ENCODE peak calls at places on chromosomes 16 and 17, in nine cellular contexts. B is GM23338, X is HCT116, A is SK-N-SH, L is GM23248, G is OCI-LY7, K is neural progenitor cell, R is PC-3, C is MM.1S. S is an unnamed sample.

GRCh38 chr16:2842340-2843000 is 12.4 kb downstream of the ZG16B start:
- DNase-seq in B (peak; percentile 94), X (peak; percentile 98), A (peak; percentile 55), L (peak; percentile 32), G (peak; percentile 50), K (peak; percentile 69), R (no peak), C (no peak), S (no peak)

GRCh38 chr16:35210681-35211433 is 1751.4 kb downstream of the TP53TG3F start:
- DNase-seq in B (no peak), X (no peak), A (no peak), L (no peak), G (no peak), K (no peak), R (no peak), C (no peak), S (no peak)

GRCh38 chr16:31333686-31334649 is 21.0 kb upstream of the ITGAX start:
- DNase-seq in B (peak; percentile 71), X (peak; percentile 52), A (peak; percentile 22), L (peak; percentile 24), G (peak; percentile 51), K (peak; percentile 43), R (peak; percentile 29), C (peak; percentile 15), S (peak; percentile 45)

GRCh38 chr16:3938843-3939624 is 58.5 kb upstream of the CREBBP start:
- DNase-seq in B (peak; percentile 90), X (no peak), A (peak; percentile 95), L (peak; percentile 67), G (peak; percentile 52), K (peak; percentile 89), R (peak; percentile 39), C (peak; percentile 29), S (peak; percentile 80)

GRCh38 chr17:18111330-18111971 is 2.9 kb downstream of the MYO15A start:
- DNase-seq in B (no peak), X (no peak), A (no peak), L (no peak), G (no peak), K (no peak), R (no peak), C (no peak), S (no peak)

GRCh38 chr16:27945233-27945975 is 118.1 kb downstream of the GSG1L start:
- DNase-seq in B (peak; percentile 35), X (no peak), A (peak; percentile 46), L (no peak), G (no peak), K (peak; percentile 28), R (no peak), C (no peak), S (no peak)

GRCh38 chr16:2195316-2196161 is 866 bp downstream of the CASKIN1 start:
- DNase-seq in B (peak; percentile 59), X (no peak), A (peak; percentile 70), L (no peak), G (no peak), K (peak; percentile 43), R (no peak), C (no peak), S (no peak)

GRCh38 chr17:31060814-31061550 is 33.8 kb upstream of the NF1 start:
- DNase-seq in B (no peak), X (no peak), A (no peak), L (no peak), G (no peak), K (no peak), R (no peak), C (peak; percentile 82), S (no peak)

GRCh38 chr17:77184474-77184873 is 43.7 kb downstream of the SEC14L1 start:
- DNase-seq in B (no peak), X (no peak), A (peak; percentile 54), L (peak; percentile 89), G (no peak), K (no peak), R (no peak), C (no peak), S (no peak)

GRCh38 chr17:57442914-57443571 is 186.7 kb downstream of the MSI2 start:
- DNase-seq in B (no peak), X (no peak), A (no peak), L (peak; percentile 62), G (peak; percentile 88), K (no peak), R (peak; percentile 39), C (no peak), S (no peak)

GRCh38 chr16:8850279-8850885 is 18.4 kb downstream of the CARHSP1 start:
- DNase-seq in B (no peak), X (no peak), A (peak; percentile 36), L (peak; percentile 92), G (no peak), K (no peak), R (peak; percentile 77), C (no peak), S (no peak)

GRCh38 chr17:17572010-17572785 is 19.3 kb downstream of the PEMT start:
- DNase-seq in B (no peak), X (no peak), A (no peak), L (no peak), G (no peak), K (no peak), R (no peak), C (no peak), S (no peak)

GRCh38 chr17:49567871-49568694 is 7.6 kb upstream of the NXPH3 start:
- DNase-seq in B (peak; percentile 88), X (peak; percentile 81), A (peak; percentile 92), L (peak; percentile 89), G (peak; percentile 83), K (peak; percentile 92), R (peak; percentile 93), C (peak; percentile 78), S (peak; percentile 90)

GRCh38 chr17:7263071-7263800 is 958 bp upstream of the CLDN7 start:
- DNase-seq in B (peak; percentile 97), X (peak; percentile 79), A (peak; percentile 43), L (no peak), G (no peak), K (peak; percentile 55), R (peak; percentile 69), C (no peak), S (peak; percentile 88)
- TF ChIP-seq EZH2phosphoT487 in B (no peak), X (no peak), A (no peak), L (no peak), G (no peak), K (no peak), R (no peak), C (no peak), S (no peak)

GRCh38 chr17:45333702-45334092 is 16.9 kb upstream of the MAP3K14 start:
- DNase-seq in B (no peak), X (no peak), A (no peak), L (no peak), G (no peak), K (no peak), R (no peak), C (no peak), S (no peak)

GRCh38 chr17:45335721-45336120 is 18.9 kb upstream of the MAP3K14 start:
- DNase-seq in B (no peak), X (no peak), A (no peak), L (no peak), G (no peak), K (no peak), R (no peak), C (no peak), S (no peak)

GRCh38 chr17:45334701-45335677 is 18.2 kb upstream of the MAP3K14 start:
- DNase-seq in B (no peak), X (no peak), A (no peak), L (no peak), G (no peak), K (no peak), R (no peak), C (no peak), S (no peak)

GRCh38 chr17:45332989-45333701 is 16.3 kb upstream of the MAP3K14 start:
- DNase-seq in B (no peak), X (no peak), A (no peak), L (peak; percentile 43), G (peak; percentile 69), K (no peak), R (peak; percentile 31), C (no peak), S (no peak)

GRCh38 chr17:45334231-45334630 is 17.4 kb upstream of the MAP3K14 start:
- DNase-seq in B (no peak), X (no peak), A (no peak), L (no peak), G (peak; percentile 65), K (no peak), R (no peak), C (no peak), S (no peak)
- H3K4me2 ChIP-seq in B (no peak overlapping the region), X (no peak overlapping the region), A (no peak overlapping the region), L (no peak overlapping the region), G (peak overlapping the region; percentile 36), K (no peak overlapping the region), R (no peak overlapping the region), C (no peak overlapping the region), S (no peak overlapping the region)

DNA sequence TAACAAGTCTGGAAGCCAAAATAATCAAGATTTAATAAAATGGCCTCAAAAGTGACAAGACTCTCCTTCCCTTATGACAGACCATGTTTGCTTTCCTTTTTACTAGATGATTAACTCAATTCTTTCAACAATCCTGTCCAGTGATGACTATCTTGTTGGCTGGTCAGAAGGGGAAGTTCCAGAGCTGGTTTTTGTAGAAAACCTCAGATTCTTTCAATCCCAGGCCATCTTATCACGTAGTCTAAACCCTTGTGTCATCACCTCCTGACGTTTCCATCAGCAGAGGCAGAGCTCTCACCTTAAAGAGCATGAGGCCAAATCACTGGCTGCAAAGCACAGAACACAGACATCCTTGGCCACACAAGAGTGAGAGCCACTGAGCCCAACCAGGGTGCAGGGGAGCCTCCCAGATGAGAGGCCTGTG is 125.3 kb downstream of the ANKRD11 start:
- DNase-seq in B (no peak), X (no peak), A (peak; percentile 24), L (peak; percentile 81), G (no peak), K (no peak), R (peak; percentile 81), C (no peak), S (no peak)
- TF ChIP-seq EZH2phosphoT487 in B (no peak), X (no peak), A (no peak), L (no peak), G (no peak), K (no peak), R (no peak), C (no peak), S (no peak)

DNA sequence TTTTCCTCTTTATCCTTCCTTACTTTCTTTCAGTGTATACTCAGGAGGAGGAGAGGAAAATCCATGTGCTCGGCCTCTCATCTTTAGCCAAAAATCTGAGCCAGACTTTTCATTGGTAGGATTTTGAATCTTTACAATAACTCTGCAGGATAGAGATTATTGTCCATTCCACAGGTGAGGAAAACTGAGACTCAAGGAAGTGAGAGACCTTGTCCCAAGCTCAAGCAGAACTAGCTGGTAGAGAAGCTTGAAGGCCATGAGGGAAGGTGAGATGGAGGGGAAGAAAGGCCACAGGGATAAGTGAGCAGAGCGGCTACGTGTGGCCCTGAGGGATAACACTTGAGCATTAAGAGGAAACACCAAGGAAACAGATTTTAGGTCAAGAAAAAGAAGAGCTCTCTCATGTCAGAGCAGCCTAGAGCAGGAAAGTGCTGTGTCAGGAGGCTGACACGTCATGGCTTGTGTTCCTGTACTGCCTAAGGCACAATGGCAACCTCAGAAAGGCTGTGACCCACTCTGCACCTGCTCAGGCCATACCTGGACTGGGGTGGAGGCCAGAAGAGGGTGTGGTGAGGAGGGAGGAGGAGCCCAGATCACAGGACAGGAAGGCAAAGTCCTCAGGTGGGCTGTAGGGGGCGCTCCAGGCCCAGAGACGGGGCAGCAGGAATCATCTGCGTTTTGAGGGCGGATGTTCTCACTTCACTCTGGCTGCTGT is 11.9 kb downstream of the MT4 start:
- DNase-seq in B (peak; percentile 92), X (peak; percentile 72), A (peak; percentile 63), L (peak; percentile 72), G (peak; percentile 78), K (peak; percentile 72), R (peak; percentile 88), C (peak; percentile 87), S (peak; percentile 77)
- H3K4me2 ChIP-seq in B (no peak overlapping the region), X (peak overlapping the region; percentile 4), A (no peak overlapping the region), L (no peak overlapping the region), G (no peak overlapping the region), K (no peak overlapping the region), R (no peak overlapping the region), C (no peak overlapping the region), S (no peak overlapping the region)

GRCh38 chr17:76039121-76039520 is 12.0 kb upstream of the EVPL start:
- DNase-seq in B (no peak), X (no peak), A (no peak), L (no peak), G (no peak), K (no peak), R (no peak), C (no peak), S (no peak)
- TF ChIP-seq EZH2phosphoT487 in B (no peak), X (no peak), A (no peak), L (no peak), G (no peak), K (no peak), R (no peak), C (no peak), S (no peak)

S was measured in hepatocyte.